ENCODE peak calls at places on chromosomes 7 and 10, in five cellular contexts. F is SK-N-SH, X is GM12878, T is HCT116, Q is H1. C is an unnamed sample.

GRCh38 chr7:105849122-105849855 is 27.1 kb downstream of the ATXN7L1 start:
- DNase-seq in F (no peak), X (peak), T (no peak), Q (peak), C (no peak)

GRCh38 chr10:34320265-34320664 is 494.8 kb downstream of the PARD3 start:
- DNase-seq in F (peak), X (no peak), T (no peak), Q (no peak), C (no peak)

GRCh38 chr10:15168296-15168780 is at the start of gene NMT2:
- DNase-seq in F (no peak), X (no peak), T (peak), Q (peak), C (no peak)

GRCh38 chr7:137122145-137122544 is 221.4 kb downstream of the PTN start:
- DNase-seq in F (no peak), X (no peak), T (no peak), Q (no peak), C (no peak)

GRCh38 chr10:70494536-70494935 is 16.0 kb downstream of the PALD1 start:
- DNase-seq in F (no peak), X (no peak), T (no peak), Q (no peak), C (no peak)

GRCh38 chr7:111265394-111265793 is 174.5 kb downstream of the LRRN3 start:
- DNase-seq in F (no peak), X (no peak), T (no peak), Q (no peak), C (no peak)

GRCh38 chr7:135083005-135083404 is 64.9 kb upstream of the TMEM140 start:
- DNase-seq in F (no peak), X (no peak), T (no peak), Q (no peak), C (no peak)

GRCh38 chr10:86663046-86663345 is 5.3 kb upstream of the LDB3 start:
- DNase-seq in F (no peak), X (no peak), T (no peak), Q (no peak), C (no peak)

GRCh38 chr7:135150072-135150782 is 2.4 kb downstream of the TMEM140 start:
- DNase-seq in F (no peak), X (no peak), T (no peak), Q (no peak), C (no peak)

GRCh38 chr7:82605247-82605864 is 161.8 kb upstream of the CACNA2D1 start:
- DNase-seq in F (peak), X (no peak), T (peak), Q (no peak), C (no peak)

GRCh38 chr7:25665903-25666670 is 437.8 kb upstream of the NPVF start:
- DNase-seq in F (no peak), X (no peak), T (no peak), Q (no peak), C (no peak)

GRCh38 chr10:78028438-78029293 is 649 bp downstream of the POLR3A start:
- DNase-seq in F (no peak), X (no peak), T (no peak), Q (no peak), C (no peak)

GRCh38 chr10:36469585-36469984 is 655.8 kb upstream of the ANKRD30A start:
- DNase-seq in F (no peak), X (no peak), T (no peak), Q (no peak), C (no peak)

GRCh38 chr7:112505495-112505894 is 24.7 kb downstream of the LSMEM1 start:
- DNase-seq in F (no peak), X (no peak), T (no peak), Q (no peak), C (no peak)

GRCh38 chr10:88895252-88895651 is 15.2 kb downstream of the STAMBPL1 start:
- DNase-seq in F (no peak), X (no peak), T (no peak), Q (no peak), C (no peak)

GRCh38 chr10:76583711-76584161 is 1053.9 kb downstream of the KCNMA1 start:
- DNase-seq in F (no peak), X (no peak), T (no peak), Q (no peak), C (peak)

GRCh38 chr10:31708513-31708912 is 220.1 kb downstream of the ARHGAP12 start:
- DNase-seq in F (no peak), X (no peak), T (no peak), Q (no peak), C (no peak)

GRCh38 chr7:103856929-103857328 is 132.5 kb downstream of the RELN start:
- DNase-seq in F (peak), X (no peak), T (no peak), Q (no peak), C (no peak)

GRCh38 chr10:79320785-79321493 is 26.3 kb upstream of the PPIF start:
- DNase-seq in F (no peak), X (no peak), T (no peak), Q (no peak), C (no peak)

GRCh38 chr10:101287922-101288638 is 58.8 kb upstream of the LBX1 start:
- DNase-seq in F (peak), X (no peak), T (peak), Q (no peak), C (no peak)

GRCh38 chr7:69402696-69403095 is 195.6 kb upstream of the AUTS2 start:
- DNase-seq in F (no peak), X (no peak), T (no peak), Q (no peak), C (no peak)

GRCh38 chr7:94492601-94493000 is 17.0 kb upstream of the CASD1 start:
- DNase-seq in F (no peak), X (peak), T (no peak), Q (no peak), C (no peak)

GRCh38 chr10:7388602-7389001 is 22.2 kb downstream of the SFMBT2 start:
- DNase-seq in F (no peak), X (no peak), T (no peak), Q (no peak), C (no peak)

GRCh38 chr7:75624134-75624832 is 114.5 kb downstream of the HIP1 start:
- DNase-seq in F (no peak), X (no peak), T (no peak), Q (no peak), C (no peak)

GRCh38 chr10:130807096-130807495 is 504.4 kb downstream of the TCERG1L start:
- DNase-seq in F (no peak), X (no peak), T (no peak), Q (no peak), C (no peak)

GRCh38 chr7:50463035-50463434 is 12.9 kb upstream of the FIGNL1 start:
- DNase-seq in F (no peak), X (no peak), T (no peak), Q (no peak), C (no peak)

GRCh38 chr7:128859232-128860157 is 3.2 kb upstream of the ATP6V1F start:
- DNase-seq in F (no peak), X (no peak), T (no peak), Q (no peak), C (no peak)

DNA sequence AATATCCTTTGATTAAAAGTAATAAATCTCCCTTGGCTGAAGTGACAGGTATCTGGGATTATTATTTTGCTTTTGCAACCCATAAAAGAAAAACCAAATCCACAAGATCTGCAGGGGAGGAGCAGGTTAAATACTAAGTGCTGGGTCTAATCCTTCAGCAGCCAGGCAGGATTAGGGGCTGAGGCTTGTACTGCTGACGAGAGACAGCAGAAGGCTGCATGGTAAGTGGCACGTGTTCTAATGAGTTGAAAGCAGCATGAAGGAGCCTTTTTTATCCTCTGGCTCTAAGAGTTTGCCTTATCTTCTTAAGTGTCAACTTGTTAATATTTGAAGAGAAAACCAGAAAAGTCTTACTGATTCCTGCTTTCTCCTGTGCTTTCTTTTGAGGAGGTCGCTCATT is 50.0 kb downstream of the LYZL2 start:
- DNase-seq in F (no peak), X (no peak), T (no peak), Q (no peak), C (no peak)
- TF ChIP-seq SIN3A in F (no peak), X (no peak), T (no peak), Q (no peak), C (no peak)

DNA sequence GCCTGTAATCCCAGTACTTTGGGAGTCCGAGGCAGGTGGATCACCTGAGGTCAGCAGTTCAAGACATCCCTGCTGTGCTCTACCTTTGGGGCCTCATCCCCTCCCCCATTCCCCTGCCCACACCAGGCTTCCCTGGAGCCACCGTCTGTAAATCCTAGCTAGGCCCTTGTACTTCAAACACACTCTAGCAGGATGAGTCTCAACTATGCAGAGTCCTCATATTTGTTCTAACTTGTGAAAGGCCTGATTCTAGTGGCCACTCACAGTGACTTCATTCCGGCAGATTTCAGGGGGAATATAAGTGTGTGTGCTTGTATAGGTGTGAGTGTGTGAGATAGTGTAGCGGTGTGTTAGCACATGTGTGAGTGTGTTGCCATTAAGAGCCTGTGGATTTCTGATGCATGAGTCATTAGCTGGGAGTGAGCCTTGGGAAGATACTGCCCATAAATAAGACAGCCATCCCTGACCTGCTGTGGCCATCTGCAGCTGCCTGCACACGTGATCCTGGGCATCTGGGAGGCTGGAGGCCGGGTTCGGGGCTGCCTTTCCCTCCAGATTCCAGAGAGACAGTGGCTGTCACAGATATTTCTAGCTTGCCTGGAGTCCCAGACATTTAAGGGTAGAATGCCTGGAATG is 1.7 kb upstream of the NEURL1 start:
- DNase-seq in F (peak), X (no peak), T (peak), Q (no peak), C (peak)
- TF ChIP-seq POLR2AphosphoS5 in F (peak), X (no peak), T (peak), Q (no peak), C (no peak)

DNA sequence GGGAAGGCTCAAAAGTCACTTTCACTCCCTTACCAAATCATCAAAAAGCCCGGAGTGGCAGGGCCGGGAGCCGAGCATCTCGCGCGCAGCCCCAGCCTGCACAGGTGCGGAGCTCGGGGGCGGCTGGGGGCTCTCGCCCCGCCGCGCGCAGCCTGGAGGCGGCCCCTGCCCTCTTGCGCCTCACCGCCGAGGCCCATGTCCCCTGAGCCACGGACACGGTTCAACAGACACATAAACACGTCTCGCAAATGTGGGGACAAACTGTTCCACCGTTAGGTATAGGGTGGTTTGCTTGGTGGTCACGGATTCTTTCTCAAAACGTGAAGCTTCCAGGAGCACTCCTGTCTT is 701 bp downstream of the GSAP start:
- DNase-seq in F (no peak), X (no peak), T (no peak), Q (no peak), C (no peak)
- TF ChIP-seq SIN3A in F (no peak), X (no peak), T (no peak), Q (no peak), C (no peak)

GRCh38 chr10:103808784-103809183 is 46.6 kb downstream of the SH3PXD2A start:
- DNase-seq in F (no peak), X (no peak), T (no peak), Q (no peak), C (no peak)

GRCh38 chr10:103812004-103812403 is 43.4 kb downstream of the SH3PXD2A start:
- DNase-seq in F (no peak), X (no peak), T (no peak), Q (no peak), C (no peak)

GRCh38 chr10:103814626-103815370 is 40.6 kb downstream of the SH3PXD2A start:
- DNase-seq in F (no peak), X (no peak), T (no peak), Q (no peak), C (no peak)

GRCh38 chr10:103814104-103814503 is 41.3 kb downstream of the SH3PXD2A start:
- DNase-seq in F (no peak), X (no peak), T (no peak), Q (no peak), C (no peak)

DNA sequence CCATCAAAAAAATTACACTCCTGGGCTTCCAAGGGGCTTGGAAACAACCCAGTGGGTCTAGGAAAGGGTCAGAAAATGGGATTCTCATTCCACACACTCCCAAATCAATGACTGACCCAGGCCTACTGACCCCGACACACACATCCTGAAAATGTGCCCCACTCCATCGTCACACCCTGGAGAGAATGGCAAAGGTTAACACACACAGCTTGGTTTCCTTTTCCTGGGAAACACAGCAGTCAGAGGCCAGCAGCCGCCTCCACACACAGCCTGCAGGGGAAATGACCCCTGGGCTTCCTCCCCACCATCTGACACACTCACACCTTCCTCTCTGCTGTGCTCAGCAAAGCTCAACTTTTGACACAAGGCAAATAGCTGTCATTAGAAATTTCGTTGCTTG is 42.9 kb downstream of the SH3PXD2A start:
- DNase-seq in F (no peak), X (no peak), T (no peak), Q (no peak), C (no peak)
- TF ChIP-seq POLR2AphosphoS5 in F (no peak), X (no peak), T (no peak), Q (no peak), C (no peak)

DNA sequence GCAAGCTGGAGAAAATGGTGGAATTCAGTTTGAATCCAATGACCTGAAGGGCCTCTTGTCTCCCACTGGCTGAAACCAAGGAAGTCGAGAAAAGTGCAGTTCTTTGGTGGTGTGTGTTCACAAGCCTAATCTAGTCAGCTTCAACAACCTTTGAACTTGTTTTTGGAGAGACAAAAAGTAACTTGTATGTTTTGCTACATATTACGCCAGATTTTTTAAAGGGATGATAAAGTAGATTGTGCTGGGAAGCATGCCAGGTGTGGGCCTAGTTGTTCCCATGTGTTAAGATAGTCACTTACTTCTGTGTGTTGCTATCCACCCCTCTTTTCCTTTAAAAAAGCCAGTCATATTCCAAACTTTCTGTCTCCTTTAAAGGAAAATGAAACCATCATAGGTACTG is 79.7 kb upstream of the FAM3C start:
- DNase-seq in F (no peak), X (no peak), T (no peak), Q (no peak), C (no peak)
- TF ChIP-seq SIN3A in F (no peak), X (no peak), T (no peak), Q (no peak), C (no peak)

GRCh38 chr7:5173490-5173889 is 16.5 kb upstream of the WIPI2 start:
- DNase-seq in F (no peak), X (no peak), T (no peak), Q (no peak), C (no peak)
- TF ChIP-seq POLR2AphosphoS5 in F (no peak), X (no peak), T (no peak), Q (no peak), C (no peak)

GRCh38 chr7:12256025-12256570 is 45.0 kb downstream of the TMEM106B start:
- DNase-seq in F (no peak), X (no peak), T (no peak), Q (no peak), C (peak)
- TF ChIP-seq SIN3A in F (no peak), X (no peak), T (no peak), Q (no peak), C (no peak)

GRCh38 chr7:130950054-130950453 is 216.0 kb upstream of the KLF14 start:
- DNase-seq in F (no peak), X (no peak), T (no peak), Q (no peak), C (no peak)
- TF ChIP-seq POLR2AphosphoS5 in F (no peak), X (peak), T (no peak), Q (no peak), C (no peak)

GRCh38 chr10:3666525-3667302 is 118.3 kb downstream of the KLF6 start:
- DNase-seq in F (no peak), X (no peak), T (no peak), Q (no peak), C (no peak)
- TF ChIP-seq SIN3A in F (no peak), X (no peak), T (no peak), Q (no peak), C (no peak)

DNA sequence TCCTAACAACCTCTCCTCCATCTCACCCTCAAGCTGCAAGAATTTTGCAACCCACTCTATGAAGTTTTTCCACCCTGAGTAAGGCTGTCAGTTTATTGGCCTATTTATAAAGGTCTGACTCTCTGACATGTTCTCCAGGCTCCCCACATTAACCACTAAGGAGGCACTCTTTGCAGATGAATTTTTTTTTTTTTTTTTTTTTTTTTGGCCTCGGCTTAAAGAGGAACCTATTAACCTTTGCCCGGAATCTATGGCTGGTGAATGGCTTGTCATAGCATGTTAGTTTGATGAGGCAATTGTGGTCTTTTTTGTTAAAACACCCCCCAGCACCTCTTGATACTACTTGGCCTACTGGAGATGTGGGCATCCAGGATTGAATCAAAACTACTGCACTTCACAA is 57.1 kb downstream of the TBXAS1 start:
- DNase-seq in F (no peak), X (no peak), T (no peak), Q (no peak), C (no peak)
- TF ChIP-seq POLR2AphosphoS5 in F (no peak), X (no peak), T (no peak), Q (no peak), C (no peak)

C was measured in Panc1.